ENCODE peak calls at places on chromosomes 2 and 18, in four cellular contexts. Z is HepG2, T is SK-N-SH, J is GM12878. V is an unnamed sample.
A peak's percentile ranks its signal among the peaks of the same experiment; 100 is the strongest.

GRCh38 chr2:234178309-234179030 is 128.0 kb downstream of the SPP2 start:
- DNase-seq in Z (no peak), T (no peak), J (no peak), V (peak; percentile 46)

GRCh38 chr2:175010848-175011254 is 5.7 kb upstream of the CHN1 start:
- DNase-seq in Z (no peak), T (peak; percentile 37), J (no peak), V (no peak)

GRCh38 chr2:18803141-18803540 is 213.8 kb upstream of the NT5C1B start:
- DNase-seq in Z (no peak), T (no peak), J (no peak), V (no peak)

GRCh38 chr18:55318864-55319516 is 269.0 kb downstream of the TCF4 start:
- DNase-seq in Z (no peak), T (no peak), J (no peak), V (no peak)

GRCh38 chr2:177264539-177265385 is at the start of gene NFE2L2:
- DNase-seq in Z (peak; percentile 99), T (peak; percentile 95), J (peak; percentile 56), V (peak; percentile 77)

GRCh38 chr2:236548179-236548918 is 21.3 kb upstream of the ACKR3 start:
- DNase-seq in Z (no peak), T (no peak), J (no peak), V (no peak)

GRCh38 chr2:36413218-36413617 is 57.6 kb downstream of the CRIM1 start:
- DNase-seq in Z (peak; percentile 36), T (no peak), J (no peak), V (no peak)

GRCh38 chr18:68417826-68418225 is 297.1 kb downstream of the TMX3 start:
- DNase-seq in Z (no peak), T (no peak), J (no peak), V (no peak)

GRCh38 chr18:58955738-58956137 is 91.1 kb downstream of the ZNF532 start:
- DNase-seq in Z (no peak), T (no peak), J (no peak), V (no peak)

GRCh38 chr18:14935210-14935609 is 187.2 kb downstream of the ANKRD30B start:
- DNase-seq in Z (no peak), T (no peak), J (no peak), V (no peak)

GRCh38 chr18:8616026-8616401 is 6.8 kb downstream of the RAB12 start:
- DNase-seq in Z (peak; percentile 35), T (no peak), J (no peak), V (no peak)

GRCh38 chr2:128385365-128385764 is 66.7 kb upstream of the HS6ST1 start:
- DNase-seq in Z (no peak), T (no peak), J (no peak), V (no peak)

GRCh38 chr18:70330887-70331286 is 42.0 kb downstream of the SOCS6 start:
- DNase-seq in Z (no peak), T (no peak), J (no peak), V (no peak)

GRCh38 chr2:110104025-110104771 is 11.4 kb downstream of the MALL start:
- DNase-seq in Z (no peak), T (no peak), J (no peak), V (peak; percentile 83)

GRCh38 chr2:25356088-25356487 is 14.4 kb upstream of the DNMT3A start:
- DNase-seq in Z (no peak), T (no peak), J (no peak), V (no peak)

GRCh38 chr2:212953170-212953920 is 198.1 kb downstream of the IKZF2 start:
- DNase-seq in Z (no peak), T (no peak), J (peak; percentile 28), V (no peak)

GRCh38 chr2:20806286-20806685 is 16.6 kb downstream of the LDAH start:
- DNase-seq in Z (no peak), T (no peak), J (no peak), V (no peak)

GRCh38 chr2:1835581-1836201 is 91.4 kb upstream of the PXDN start:
- DNase-seq in Z (no peak), T (no peak), J (no peak), V (no peak)
- TF ChIP-seq PBX3 in Z (no peak), T (no peak), J (no peak), V (no peak)

DNA sequence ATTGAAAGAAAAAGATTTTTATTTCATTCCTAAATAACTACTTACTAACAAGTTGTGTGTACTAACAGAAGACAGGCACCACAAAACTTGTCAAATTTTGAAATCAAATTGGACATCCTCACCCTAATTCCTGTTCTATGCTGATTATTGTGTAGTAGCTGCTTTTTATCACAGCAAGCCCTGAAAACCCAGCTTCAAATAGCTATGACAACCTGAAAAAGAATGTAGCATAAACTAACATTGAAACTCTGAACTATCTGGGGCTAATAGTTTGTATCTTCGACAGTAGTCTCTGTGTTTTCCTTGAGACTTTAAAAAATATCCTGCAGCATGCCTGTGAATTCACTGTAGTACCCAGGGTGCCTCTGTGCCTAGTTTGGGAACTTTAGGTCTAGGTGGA is 122.6 kb downstream of the WDPCP start:
- DNase-seq in Z (no peak), T (no peak), J (no peak), V (no peak)
- TF ChIP-seq PBX3 in Z (no peak), T (no peak), J (no peak), V (no peak)

GRCh38 chr2:10053351-10053750 is 10.0 kb downstream of the KLF11 start:
- DNase-seq in Z (no peak), T (no peak), J (no peak), V (no peak)
- TF ChIP-seq PBX3 in Z (no peak), T (no peak), J (no peak), V (no peak)

DNA sequence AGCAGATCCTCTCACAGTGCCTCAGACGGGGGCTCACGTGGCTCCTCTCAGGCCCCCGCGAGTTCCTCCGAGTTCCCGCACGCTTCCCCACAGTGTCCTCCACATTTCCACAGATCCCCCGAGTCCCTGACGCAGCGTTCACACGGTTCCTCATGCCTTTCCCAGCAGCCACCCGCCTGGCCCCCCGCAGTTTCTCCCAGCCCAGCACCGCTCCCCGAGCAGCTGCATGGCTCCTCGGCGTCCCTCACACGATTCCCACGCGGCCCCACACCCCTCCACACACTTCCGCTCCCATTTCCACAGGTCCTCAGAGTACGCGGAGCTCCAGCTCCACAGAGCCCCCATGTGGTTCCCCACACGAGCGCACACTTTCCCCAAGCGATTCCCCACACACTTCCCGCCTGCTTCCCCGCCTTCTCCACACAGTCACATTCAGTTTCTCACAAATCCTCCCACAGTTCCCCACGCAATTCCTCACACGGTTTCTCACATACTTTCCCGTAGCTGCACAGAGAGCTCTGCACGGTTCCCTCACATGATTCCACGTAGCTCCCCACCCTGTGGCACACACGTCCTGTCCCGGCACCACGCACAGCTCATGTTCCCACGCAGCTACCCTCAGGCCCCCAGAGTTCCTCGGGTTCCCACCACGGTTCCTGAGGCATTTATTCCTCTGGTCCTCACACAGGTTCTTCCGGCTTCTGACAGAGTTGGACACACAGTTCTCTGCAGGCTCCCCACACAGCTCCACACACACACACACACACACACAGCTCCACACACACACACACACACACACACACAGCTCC is 39.8 kb downstream of the KIF1A start:
- DNase-seq in Z (no peak), T (no peak), J (no peak), V (no peak)
- TF ChIP-seq PBX3 in Z (no peak), T (no peak), J (no peak), V (no peak)

DNA sequence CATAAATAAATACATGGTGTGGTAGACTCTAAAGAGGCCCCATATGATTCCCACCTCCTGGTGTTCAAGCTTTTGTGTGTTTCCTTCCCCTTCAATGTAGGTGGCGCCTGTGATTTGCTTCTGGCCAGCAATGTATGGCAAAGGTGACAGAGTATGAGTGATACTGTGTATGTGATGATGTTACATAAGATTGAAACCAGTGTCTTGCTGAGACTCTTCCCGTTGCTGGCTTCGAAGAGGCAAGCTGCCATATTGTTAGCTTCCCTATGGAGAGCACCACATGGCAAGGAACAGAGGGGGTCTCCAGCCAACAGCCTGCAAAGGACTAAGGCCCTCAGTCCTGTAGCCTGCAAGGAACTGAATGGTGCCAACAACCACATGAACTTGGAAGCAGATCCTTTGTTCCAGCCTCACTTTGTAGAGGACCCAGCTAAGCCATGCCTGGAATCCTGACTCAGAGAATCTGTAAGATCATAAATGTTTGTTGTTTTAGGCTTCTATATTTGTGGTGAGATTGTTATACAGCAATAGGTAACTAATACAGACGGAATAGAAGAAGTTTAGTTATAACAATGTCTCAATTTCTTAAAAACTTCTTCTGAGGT is 1.7 kb upstream of the SMAD4 start:
- DNase-seq in Z (peak; percentile 65), T (no peak), J (no peak), V (no peak)
- TF ChIP-seq PBX3 in Z (no peak), T (no peak), J (peak; percentile 29), V (no peak)

GRCh38 chr2:145813481-145813880 is 1293.6 kb upstream of the ZEB2 start:
- DNase-seq in Z (no peak), T (no peak), J (no peak), V (no peak)

GRCh38 chr2:145818890-145819504 is 1299.1 kb upstream of the ZEB2 start:
- DNase-seq in Z (no peak), T (no peak), J (no peak), V (no peak)

GRCh38 chr2:145811467-145812162 is 1291.7 kb upstream of the ZEB2 start:
- DNase-seq in Z (no peak), T (no peak), J (no peak), V (no peak)

GRCh38 chr2:145812163-145812554 is 1292.2 kb upstream of the ZEB2 start:
- DNase-seq in Z (no peak), T (no peak), J (no peak), V (no peak)

GRCh38 chr2:145815933-145816332 is 1296.0 kb upstream of the ZEB2 start:
- DNase-seq in Z (no peak), T (no peak), J (no peak), V (no peak)
- TF ChIP-seq PBX3 in Z (no peak), T (no peak), J (no peak), V (no peak)

GRCh38 chr2:241822264-241822623 is 13.3 kb downstream of the NEU4 start:
- DNase-seq in Z (no peak), T (no peak), J (no peak), V (no peak)
- TF ChIP-seq PBX3 in Z (no peak), T (no peak), J (no peak), V (no peak)

DNA sequence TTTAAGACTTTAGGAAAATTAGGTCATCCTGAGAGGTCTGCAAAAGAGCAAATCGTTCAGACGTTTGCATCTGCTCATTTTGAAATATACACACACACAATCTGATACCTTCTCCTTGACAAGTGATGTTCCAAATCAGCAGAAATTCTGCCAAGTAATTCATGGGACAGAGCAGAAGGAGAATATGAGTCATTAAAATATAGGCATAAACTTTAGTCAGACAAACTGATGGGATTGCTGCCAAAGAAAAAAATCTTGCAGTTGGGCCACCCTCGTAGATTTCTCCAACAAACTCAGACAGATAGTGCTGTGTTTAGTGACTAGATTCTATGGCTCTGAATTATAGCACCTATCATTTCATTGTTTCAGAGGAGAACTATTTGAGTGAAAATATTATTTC is 336.3 kb downstream of the NYAP2 start:
- DNase-seq in Z (no peak), T (no peak), J (no peak), V (peak; percentile 51)
- TF ChIP-seq PBX3 in Z (no peak), T (peak; percentile 97), J (no peak), V (no peak)

GRCh38 chr2:11097038-11097720 is 58.1 kb upstream of the SLC66A3 start:
- DNase-seq in Z (no peak), T (no peak), J (no peak), V (peak; percentile 39)
- TF ChIP-seq PBX3 in Z (no peak), T (peak; percentile 7), J (no peak), V (no peak)